ENCODE peak calls at places on chromosomes 16 and 17, in seven cellular contexts. One of them, this sample, is unnamed.

GRCh38 chr17:4711671-4712111 is 1.3 kb downstream of the ARRB2 start:
- DNase-seq in neuronal stem cell: no peak
- DNase-seq in mammary epithelial cell: no peak
- DNase-seq in IMR-90: no peak
- DNase-seq in HCT116: no peak
- DNase-seq in keratinocyte: no peak
- DNase-seq in neural progenitor cell: no peak
- DNase-seq in this sample: no peak

GRCh38 chr17:44004077-44004760 is at the start of gene NAGS:
- DNase-seq in neuronal stem cell: no peak
- DNase-seq in HCT116: no peak
- DNase-seq in mammary epithelial cell: no peak
- DNase-seq in IMR-90: no peak
- DNase-seq in neural progenitor cell: peak
- DNase-seq in keratinocyte: no peak
- DNase-seq in this sample: no peak

GRCh38 chr17:9918804-9919352 is 13.8 kb upstream of the RCVRN start:
- DNase-seq in neural progenitor cell: no peak
- DNase-seq in HCT116: no peak
- DNase-seq in keratinocyte: no peak
- DNase-seq in mammary epithelial cell: no peak
- DNase-seq in neuronal stem cell: no peak
- DNase-seq in IMR-90: no peak
- DNase-seq in this sample: no peak

GRCh38 chr17:31680126-31680525 is 178.9 kb downstream of the COPRS start:
- DNase-seq in neural progenitor cell: no peak
- DNase-seq in HCT116: no peak
- DNase-seq in IMR-90: no peak
- DNase-seq in neuronal stem cell: no peak
- DNase-seq in keratinocyte: no peak
- DNase-seq in mammary epithelial cell: no peak
- DNase-seq in this sample: no peak

GRCh38 chr16:10577305-10578202 is 2.8 kb downstream of the EMP2 start:
- DNase-seq in keratinocyte: no peak
- DNase-seq in neural progenitor cell: peak
- DNase-seq in HCT116: no peak
- DNase-seq in neuronal stem cell: no peak
- DNase-seq in IMR-90: no peak
- DNase-seq in mammary epithelial cell: no peak
- DNase-seq in this sample: no peak

GRCh38 chr16:53341787-53342186 is 92.5 kb upstream of the RBL2 start:
- DNase-seq in neuronal stem cell: no peak
- DNase-seq in neural progenitor cell: no peak
- DNase-seq in keratinocyte: no peak
- DNase-seq in IMR-90: no peak
- DNase-seq in HCT116: no peak
- DNase-seq in mammary epithelial cell: no peak
- DNase-seq in this sample: no peak

GRCh38 chr17:30824002-30824355 is 513 bp downstream of the CRLF3 start:
- DNase-seq in neural progenitor cell: no peak
- DNase-seq in neuronal stem cell: no peak
- DNase-seq in mammary epithelial cell: peak
- DNase-seq in IMR-90: no peak
- DNase-seq in keratinocyte: no peak
- DNase-seq in HCT116: no peak
- DNase-seq in this sample: peak

GRCh38 chr16:81456523-81457325 is 12.1 kb downstream of the CMIP start:
- DNase-seq in HCT116: no peak
- DNase-seq in keratinocyte: no peak
- DNase-seq in neuronal stem cell: no peak
- DNase-seq in neural progenitor cell: no peak
- DNase-seq in IMR-90: no peak
- DNase-seq in mammary epithelial cell: no peak
- DNase-seq in this sample: no peak

GRCh38 chr17:29103341-29103740 is 60.4 kb downstream of the PIPOX start:
- DNase-seq in neural progenitor cell: no peak
- DNase-seq in keratinocyte: no peak
- DNase-seq in HCT116: no peak
- DNase-seq in neuronal stem cell: no peak
- DNase-seq in IMR-90: no peak
- DNase-seq in mammary epithelial cell: no peak
- DNase-seq in this sample: no peak

GRCh38 chr16:30910427-30911029 is 12.8 kb upstream of the FBXL19 start:
- DNase-seq in IMR-90: no peak
- DNase-seq in neural progenitor cell: peak
- DNase-seq in neuronal stem cell: no peak
- DNase-seq in keratinocyte: peak
- DNase-seq in HCT116: no peak
- DNase-seq in mammary epithelial cell: no peak
- DNase-seq in this sample: no peak

GRCh38 chr17:37490638-37491614 is 1.2 kb downstream of the DUSP14 start:
- DNase-seq in HCT116: peak
- DNase-seq in neuronal stem cell: peak
- DNase-seq in keratinocyte: peak
- DNase-seq in IMR-90: peak
- DNase-seq in neural progenitor cell: peak
- DNase-seq in mammary epithelial cell: peak
- DNase-seq in this sample: no peak

GRCh38 chr17:17391575-17392370 is 85.0 kb upstream of the MED9 start:
- DNase-seq in IMR-90: no peak
- DNase-seq in mammary epithelial cell: peak
- DNase-seq in HCT116: no peak
- DNase-seq in keratinocyte: no peak
- DNase-seq in neuronal stem cell: no peak
- DNase-seq in neural progenitor cell: no peak
- DNase-seq in this sample: peak

GRCh38 chr16:1972490-1972877 is 631 bp downstream of the TBL3 start:
- DNase-seq in HCT116: no peak
- DNase-seq in IMR-90: no peak
- DNase-seq in keratinocyte: no peak
- DNase-seq in neuronal stem cell: no peak
- DNase-seq in mammary epithelial cell: peak
- DNase-seq in neural progenitor cell: peak
- DNase-seq in this sample: peak
- H3K27ac ChIP-seq in HCT116: peak
- H3K27ac ChIP-seq in IMR-90: peak
- H3K27ac ChIP-seq in keratinocyte: peak
- H3K27ac ChIP-seq in neuronal stem cell: no peak
- H3K27ac ChIP-seq in mammary epithelial cell: peak
- H3K27ac ChIP-seq in neural progenitor cell: no peak
- H3K27ac ChIP-seq in this sample: peak

GRCh38 chr16:22726868-22727267 is 87.1 kb upstream of the HS3ST2 start:
- DNase-seq in HCT116: no peak
- DNase-seq in mammary epithelial cell: no peak
- DNase-seq in neural progenitor cell: no peak
- DNase-seq in IMR-90: no peak
- DNase-seq in neuronal stem cell: no peak
- DNase-seq in keratinocyte: no peak
- DNase-seq in this sample: no peak

GRCh38 chr16:22732959-22733358 is 81.0 kb upstream of the HS3ST2 start:
- DNase-seq in neural progenitor cell: no peak
- DNase-seq in IMR-90: no peak
- DNase-seq in mammary epithelial cell: no peak
- DNase-seq in keratinocyte: no peak
- DNase-seq in HCT116: no peak
- DNase-seq in neuronal stem cell: no peak
- DNase-seq in this sample: no peak

GRCh38 chr16:22732315-22732840 is 81.6 kb upstream of the HS3ST2 start:
- DNase-seq in neuronal stem cell: no peak
- DNase-seq in mammary epithelial cell: no peak
- DNase-seq in neural progenitor cell: no peak
- DNase-seq in keratinocyte: no peak
- DNase-seq in HCT116: no peak
- DNase-seq in IMR-90: no peak
- DNase-seq in this sample: no peak

GRCh38 chr16:22728167-22728836 is 85.7 kb upstream of the HS3ST2 start:
- DNase-seq in mammary epithelial cell: no peak
- DNase-seq in IMR-90: no peak
- DNase-seq in neural progenitor cell: no peak
- DNase-seq in HCT116: no peak
- DNase-seq in keratinocyte: no peak
- DNase-seq in neuronal stem cell: no peak
- DNase-seq in this sample: no peak

DNA sequence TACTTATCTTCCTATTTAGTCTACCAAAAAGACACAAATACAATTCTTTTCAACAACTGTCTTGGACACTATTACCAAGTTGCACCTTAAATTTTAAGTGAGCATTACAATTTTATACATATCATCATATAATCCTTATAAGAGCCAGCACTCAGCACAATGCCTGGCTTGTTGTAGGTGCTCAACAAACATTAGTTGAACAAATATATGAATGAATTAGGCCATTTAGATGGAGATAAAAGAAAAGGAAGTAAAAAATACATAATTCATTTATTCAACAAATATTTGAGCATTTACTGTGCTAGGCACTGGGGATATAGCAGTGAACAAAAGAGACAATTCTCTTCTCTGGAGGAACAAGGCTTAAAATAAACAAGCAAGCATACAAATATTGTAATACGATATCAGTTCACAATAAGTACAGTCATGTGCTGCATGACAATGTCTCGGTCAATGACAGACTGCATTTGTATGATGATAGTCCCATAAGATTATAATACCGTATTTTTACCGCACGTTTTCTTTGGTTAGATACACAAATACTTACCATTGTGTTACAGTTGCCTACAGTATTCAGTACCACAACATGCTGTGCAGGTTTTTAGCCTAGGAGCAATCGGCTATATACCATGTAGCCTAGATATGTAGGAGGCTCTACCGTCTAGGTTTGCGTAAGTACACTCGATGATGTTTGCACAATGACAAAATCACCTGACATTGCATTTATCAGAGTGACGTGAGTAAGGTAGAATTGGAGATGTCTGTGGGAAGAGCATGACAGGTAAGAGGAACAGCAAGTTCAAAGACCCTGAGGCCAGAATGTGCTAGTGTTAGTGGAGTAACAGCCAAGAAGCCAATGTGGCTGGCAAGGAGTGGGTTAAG is 86.4 kb upstream of the HS3ST2 start:
- DNase-seq in neuronal stem cell: no peak
- DNase-seq in neural progenitor cell: no peak
- DNase-seq in keratinocyte: no peak
- DNase-seq in HCT116: no peak
- DNase-seq in mammary epithelial cell: peak
- DNase-seq in IMR-90: no peak
- DNase-seq in this sample: no peak
- H3K4me2 ChIP-seq in neuronal stem cell: no peak
- H3K4me2 ChIP-seq in neural progenitor cell: no peak
- H3K4me2 ChIP-seq in keratinocyte: no peak
- H3K4me2 ChIP-seq in HCT116: no peak
- H3K4me2 ChIP-seq in mammary epithelial cell: no peak
- H3K4me2 ChIP-seq in IMR-90: no peak
- H3K4me2 ChIP-seq in this sample: no peak

DNA sequence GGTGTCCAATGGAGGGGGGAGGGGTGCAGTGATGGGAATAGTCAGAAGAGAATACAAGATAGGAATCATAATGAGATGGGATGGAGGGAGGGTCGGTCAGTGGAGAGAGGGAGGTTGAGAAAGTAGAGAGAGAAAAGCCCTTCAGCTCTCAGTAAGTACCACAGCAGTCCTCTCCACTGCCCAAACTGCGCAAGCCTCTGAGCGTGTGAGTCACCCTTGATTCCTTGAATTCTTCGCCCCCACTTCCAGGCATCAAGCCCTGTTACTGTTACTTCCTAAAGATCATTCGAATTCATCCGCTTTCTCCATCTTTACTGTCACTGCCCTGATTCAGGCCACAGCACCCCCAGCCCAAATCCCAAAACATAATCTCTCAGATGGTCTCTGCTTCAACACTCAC is 2.5 kb downstream of the GUCY2D start:
- DNase-seq in mammary epithelial cell: no peak
- DNase-seq in neuronal stem cell: no peak
- DNase-seq in IMR-90: peak
- DNase-seq in HCT116: no peak
- DNase-seq in keratinocyte: no peak
- DNase-seq in neural progenitor cell: no peak
- DNase-seq in this sample: no peak
- H3K27ac ChIP-seq in mammary epithelial cell: no peak
- H3K27ac ChIP-seq in neuronal stem cell: no peak
- H3K27ac ChIP-seq in IMR-90: peak
- H3K27ac ChIP-seq in HCT116: no peak
- H3K27ac ChIP-seq in keratinocyte: no peak
- H3K27ac ChIP-seq in neural progenitor cell: no peak
- H3K27ac ChIP-seq in this sample: no peak

GRCh38 chr17:1095853-1096675 is 83.7 kb downstream of the ABR start:
- DNase-seq in neural progenitor cell: no peak
- DNase-seq in IMR-90: no peak
- DNase-seq in keratinocyte: no peak
- DNase-seq in HCT116: no peak
- DNase-seq in mammary epithelial cell: no peak
- DNase-seq in neuronal stem cell: no peak
- DNase-seq in this sample: no peak

GRCh38 chr17:1094591-1094990 is 85.2 kb downstream of the ABR start:
- DNase-seq in neuronal stem cell: no peak
- DNase-seq in IMR-90: no peak
- DNase-seq in keratinocyte: no peak
- DNase-seq in mammary epithelial cell: no peak
- DNase-seq in neural progenitor cell: no peak
- DNase-seq in HCT116: no peak
- DNase-seq in this sample: no peak

GRCh38 chr17:1091885-1092284 is 87.9 kb downstream of the ABR start:
- DNase-seq in keratinocyte: no peak
- DNase-seq in neural progenitor cell: no peak
- DNase-seq in mammary epithelial cell: peak
- DNase-seq in IMR-90: no peak
- DNase-seq in HCT116: no peak
- DNase-seq in neuronal stem cell: no peak
- DNase-seq in this sample: no peak

GRCh38 chr17:1099242-1099641 is 80.5 kb downstream of the ABR start:
- DNase-seq in neuronal stem cell: no peak
- DNase-seq in HCT116: no peak
- DNase-seq in IMR-90: no peak
- DNase-seq in keratinocyte: no peak
- DNase-seq in neural progenitor cell: no peak
- DNase-seq in mammary epithelial cell: no peak
- DNase-seq in this sample: no peak

DNA sequence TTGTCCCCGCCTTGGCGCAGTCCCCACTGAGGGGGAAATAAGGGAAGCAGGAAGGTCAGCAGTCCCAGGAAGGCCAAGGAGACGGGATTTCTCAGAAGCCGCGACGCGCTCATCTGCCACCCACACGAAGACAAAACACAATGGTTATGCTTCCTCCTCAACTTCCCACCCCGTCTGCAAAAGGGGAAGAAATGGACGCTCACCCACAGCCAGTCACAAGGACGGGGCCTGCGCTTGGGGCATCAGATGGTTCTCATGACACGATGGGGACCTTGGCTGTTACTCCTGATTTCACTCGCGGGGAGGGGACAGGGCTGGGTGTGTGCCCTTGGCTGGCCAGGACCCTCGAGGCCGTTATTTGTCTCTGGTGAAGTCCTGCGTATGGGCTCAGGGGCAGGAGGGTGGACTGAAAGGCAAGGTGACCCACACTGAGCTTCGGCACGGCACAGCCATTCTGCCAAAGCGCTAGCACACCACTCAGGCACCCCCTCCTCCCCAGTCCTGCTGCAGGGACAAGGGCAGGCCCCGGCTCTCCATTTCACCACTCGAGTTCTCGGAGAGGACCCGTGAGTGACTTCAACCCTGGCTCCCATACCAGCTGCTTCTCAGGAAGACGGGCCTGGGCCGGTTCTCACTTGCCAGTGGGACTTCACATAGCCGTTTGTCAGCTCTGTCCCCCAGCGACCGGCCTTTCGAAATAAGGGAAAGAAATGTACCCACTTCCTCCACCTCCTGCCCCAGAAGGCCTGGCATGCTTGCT is 84.5 kb downstream of the ABR start:
- DNase-seq in mammary epithelial cell: no peak
- DNase-seq in IMR-90: no peak
- DNase-seq in keratinocyte: no peak
- DNase-seq in neuronal stem cell: no peak
- DNase-seq in neural progenitor cell: no peak
- DNase-seq in HCT116: no peak
- DNase-seq in this sample: no peak
- H3K4me2 ChIP-seq in mammary epithelial cell: no peak
- H3K4me2 ChIP-seq in IMR-90: no peak
- H3K4me2 ChIP-seq in keratinocyte: no peak
- H3K4me2 ChIP-seq in neuronal stem cell: no peak
- H3K4me2 ChIP-seq in neural progenitor cell: no peak
- H3K4me2 ChIP-seq in HCT116: no peak
- H3K4me2 ChIP-seq in this sample: no peak

This sample was measured in DND-41.